ENCODE peak calls at places on chromosome 1, in four cellular contexts. E is HFF-Myc; D is SK-MEL-5; Y is CD8-positive, alpha-beta T cell. R is an unnamed sample.

GRCh38 chr1:27934818-27935549 is at the start of gene SMPDL3B:
- DNase-seq in E (no peak), D (peak; percentile 60), Y (no peak), R (no peak)

GRCh38 chr1:67559222-67559700 is 125.7 kb upstream of the GADD45A start:
- DNase-seq in Y (no peak), D (peak; percentile 4), E (no peak), R (no peak)

GRCh38 chr1:7388488-7389185 is 382.5 kb upstream of the VAMP3 start:
- DNase-seq in Y (no peak), D (no peak), E (no peak), R (peak; percentile 79)

GRCh38 chr1:150498342-150498741 is 9.6 kb upstream of the ECM1 start:
- DNase-seq in D (no peak), E (no peak), Y (no peak), R (no peak)

GRCh38 chr1:119635801-119636390 is 12.2 kb downstream of the ZNF697 start:
- DNase-seq in Y (no peak), E (no peak), D (peak; percentile 95), R (no peak)

GRCh38 chr1:24696756-24697330 is 48.4 kb upstream of the CLIC4 start:
- DNase-seq in D (no peak), E (no peak), Y (no peak), R (no peak)

GRCh38 chr1:188782220-188782841 is 1695.3 kb downstream of the BRINP3 start:
- DNase-seq in E (no peak), D (peak; percentile 90), Y (no peak), R (peak; percentile 47)

GRCh38 chr1:167136191-167136614 is 42.3 kb downstream of the STYXL2 start:
- DNase-seq in Y (no peak), D (peak; percentile 26), E (peak; percentile 63), R (no peak)

GRCh38 chr1:106986603-106987002 is 69.9 kb upstream of the PRMT6 start:
- DNase-seq in Y (no peak), D (no peak), E (no peak), R (no peak)

GRCh38 chr1:10888289-10888688 is 91.8 kb upstream of the CASZ1 start:
- DNase-seq in E (no peak), Y (no peak), D (no peak), R (no peak)

GRCh38 chr1:161330346-161330745 is 16.2 kb downstream of the SDHC start:
- DNase-seq in D (peak; percentile 50), Y (no peak), E (no peak), R (no peak)

GRCh38 chr1:221543529-221544120 is 198.3 kb downstream of the DUSP10 start:
- DNase-seq in D (peak; percentile 59), E (peak; percentile 6), Y (no peak), R (peak; percentile 73)

GRCh38 chr1:234914606-234915290 is 213.9 kb downstream of the TOMM20 start:
- DNase-seq in D (no peak), Y (no peak), E (no peak), R (no peak)

GRCh38 chr1:248695451-248696132 is 7.0 kb downstream of the OR14I1 start:
- DNase-seq in D (no peak), Y (no peak), E (no peak), R (no peak)

GRCh38 chr1:162397039-162397448 is 14.9 kb downstream of the SH2D1B start:
- DNase-seq in Y (no peak), D (peak; percentile 11), E (no peak), R (no peak)

R was measured in pons.